ENCODE peak calls at places on chromosomes 7 and 10, in six cellular contexts. Z, G, C, K, P and F are unnamed samples.

GRCh38 chr10:45373783-45374450 is at the start of gene ALOX5:
- DNase-seq in Z (no peak), G (no peak), C (no peak), K (peak; percentile 51), P (peak; percentile 73), F (peak; percentile 86)

GRCh38 chr10:73576890-73577591 is 14.1 kb downstream of the USP54 start:
- DNase-seq in Z (no peak), G (no peak), C (no peak), K (no peak), P (no peak), F (no peak)

GRCh38 chr7:127803626-127804025 is 151.6 kb downstream of the SND1 start:
- DNase-seq in Z (no peak), G (no peak), C (peak; percentile 38), K (no peak), P (no peak), F (peak; percentile 46)

GRCh38 chr7:78161781-78162180 is 363.2 kb downstream of the PHTF2 start:
- DNase-seq in Z (no peak), G (no peak), C (no peak), K (no peak), P (no peak), F (no peak)

GRCh38 chr7:114567416-114567815 is 152.8 kb downstream of the FOXP2 start:
- DNase-seq in Z (no peak), G (no peak), C (no peak), K (no peak), P (no peak), F (no peak)

GRCh38 chr10:20481054-20481453 is 416.1 kb downstream of the NEBL start:
- DNase-seq in Z (no peak), G (no peak), C (no peak), K (no peak), P (no peak), F (no peak)

GRCh38 chr10:30355601-30356000 is 6.5 kb upstream of the MTPAP start:
- DNase-seq in Z (no peak), G (no peak), C (no peak), K (no peak), P (no peak), F (no peak)

GRCh38 chr7:154916381-154917213 is 86.3 kb downstream of the PAXIP1 start:
- DNase-seq in Z (no peak), G (no peak), C (no peak), K (no peak), P (no peak), F (no peak)

GRCh38 chr7:132180481-132180880 is 395.8 kb downstream of the PLXNA4 start:
- DNase-seq in Z (no peak), G (no peak), C (no peak), K (no peak), P (no peak), F (no peak)

GRCh38 chr10:119996944-119997343 is 104.4 kb downstream of the SEC23IP start:
- DNase-seq in Z (no peak), G (no peak), C (no peak), K (no peak), P (no peak), F (no peak)

GRCh38 chr10:79250259-79250658 is 97.0 kb upstream of the PPIF start:
- DNase-seq in Z (no peak), G (no peak), C (no peak), K (no peak), P (peak; percentile 57), F (no peak)

GRCh38 chr10:71697938-71698709 is 21.5 kb downstream of the C10orf105 start:
- DNase-seq in Z (no peak), G (no peak), C (no peak), K (no peak), P (no peak), F (peak; percentile 29)

GRCh38 chr7:151115121-151115835 is 29.0 kb downstream of the AGAP3 start:
- DNase-seq in Z (no peak), G (no peak), C (peak; percentile 28), K (no peak), P (no peak), F (peak; percentile 57)

GRCh38 chr7:143487566-143487965 is 9.9 kb downstream of the TAS2R41 start:
- DNase-seq in Z (no peak), G (peak; percentile 69), C (peak; percentile 62), K (peak; percentile 24), P (peak; percentile 53), F (no peak)

GRCh38 chr10:97546441-97547340 is 25.9 kb upstream of the ANKRD2 start:
- DNase-seq in Z (no peak), G (no peak), C (no peak), K (no peak), P (no peak), F (no peak)

GRCh38 chr10:93072225-93072712 is 1.4 kb upstream of the CYP26A1 start:
- DNase-seq in Z (no peak), G (no peak), C (no peak), K (no peak), P (no peak), F (no peak)

GRCh38 chr10:88897019-88897853 is 17.2 kb downstream of the STAMBPL1 start:
- DNase-seq in Z (no peak), G (no peak), C (no peak), K (no peak), P (no peak), F (peak; percentile 2)

GRCh38 chr10:47040681-47041080 is 129.5 kb downstream of the PTPN20 start:
- DNase-seq in Z (no peak), G (no peak), C (no peak), K (no peak), P (peak; percentile 7), F (no peak)

GRCh38 chr7:103947026-103947655 is 42.3 kb downstream of the RELN start:
- DNase-seq in Z (no peak), G (no peak), C (peak; percentile 31), K (no peak), P (no peak), F (no peak)

GRCh38 chr10:47088656-47089354 is 177.6 kb downstream of the PTPN20 start:
- DNase-seq in Z (no peak), G (no peak), C (no peak), K (no peak), P (no peak), F (no peak)

DNA sequence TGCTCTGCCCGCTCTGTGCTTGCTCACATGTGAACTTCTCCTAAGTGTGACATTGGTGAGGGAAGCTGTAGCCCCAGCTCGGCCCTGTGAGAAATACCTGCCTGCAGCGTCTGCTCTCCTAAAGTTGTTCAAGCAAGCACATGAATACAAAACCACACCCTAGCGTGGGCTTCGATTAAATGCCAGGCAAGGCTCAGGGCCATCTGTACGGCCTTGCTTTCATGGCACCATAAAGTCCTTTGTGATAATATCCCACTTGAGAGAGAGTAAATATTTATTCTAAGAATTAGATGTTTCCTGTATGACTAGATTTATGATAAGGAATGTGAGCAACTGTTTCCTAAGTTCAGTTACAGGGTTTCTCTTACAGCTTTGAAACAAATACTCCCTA is 262.8 kb upstream of the KLF14 start:
- DNase-seq in Z (no peak), G (no peak), C (peak; percentile 61), K (no peak), P (no peak), F (no peak)
- TF ChIP-seq POLR2A in Z (no peak), G (no peak), C (no peak), K (peak; percentile 6), P (no peak), F (no peak)

DNA sequence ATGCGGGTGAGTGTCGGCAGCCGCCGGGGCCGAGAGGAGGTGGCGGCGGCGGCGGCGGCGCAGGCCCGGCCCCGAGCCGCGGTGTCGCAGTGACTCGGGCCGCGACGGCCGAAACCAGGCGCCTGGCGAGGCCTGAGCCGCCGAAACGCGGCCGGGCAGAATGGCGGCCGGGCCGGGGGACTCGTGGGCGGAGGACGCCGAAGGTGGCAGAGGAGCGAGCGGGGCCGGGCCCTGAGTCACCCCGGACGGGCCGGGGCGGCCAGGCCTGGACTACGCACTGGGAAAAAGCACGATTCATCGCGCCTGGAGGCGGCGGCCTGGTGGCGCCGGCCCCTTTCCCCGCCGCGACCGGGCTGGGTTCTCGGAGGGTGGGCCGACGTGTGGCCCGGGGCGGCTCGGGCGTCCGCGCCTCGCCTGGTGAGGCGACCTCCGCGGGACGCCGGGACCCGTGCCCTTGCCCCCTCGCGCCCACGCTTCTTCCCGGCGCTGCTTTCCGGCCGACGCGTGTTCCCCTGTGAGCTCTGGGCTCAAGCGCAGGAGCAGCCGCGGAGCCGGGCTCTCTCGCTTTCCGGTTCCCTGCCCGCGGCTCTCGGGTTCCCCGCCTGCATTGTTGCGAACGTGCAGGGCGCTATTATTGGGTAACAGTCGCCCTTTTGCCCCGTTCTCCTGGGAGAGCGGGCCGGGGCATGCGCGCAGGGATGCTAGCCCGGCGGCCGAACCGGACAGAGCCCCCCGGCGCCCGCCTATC is 495 bp downstream of the CUL1 start:
- DNase-seq in Z (peak; percentile 44), G (peak; percentile 33), C (peak; percentile 45), K (peak; percentile 38), P (peak; percentile 66), F (peak; percentile 89)
- TF ChIP-seq POLR2A in Z (no peak), G (peak; percentile 32), C (no peak), K (peak; percentile 47), P (no peak), F (peak; percentile 57)

DNA sequence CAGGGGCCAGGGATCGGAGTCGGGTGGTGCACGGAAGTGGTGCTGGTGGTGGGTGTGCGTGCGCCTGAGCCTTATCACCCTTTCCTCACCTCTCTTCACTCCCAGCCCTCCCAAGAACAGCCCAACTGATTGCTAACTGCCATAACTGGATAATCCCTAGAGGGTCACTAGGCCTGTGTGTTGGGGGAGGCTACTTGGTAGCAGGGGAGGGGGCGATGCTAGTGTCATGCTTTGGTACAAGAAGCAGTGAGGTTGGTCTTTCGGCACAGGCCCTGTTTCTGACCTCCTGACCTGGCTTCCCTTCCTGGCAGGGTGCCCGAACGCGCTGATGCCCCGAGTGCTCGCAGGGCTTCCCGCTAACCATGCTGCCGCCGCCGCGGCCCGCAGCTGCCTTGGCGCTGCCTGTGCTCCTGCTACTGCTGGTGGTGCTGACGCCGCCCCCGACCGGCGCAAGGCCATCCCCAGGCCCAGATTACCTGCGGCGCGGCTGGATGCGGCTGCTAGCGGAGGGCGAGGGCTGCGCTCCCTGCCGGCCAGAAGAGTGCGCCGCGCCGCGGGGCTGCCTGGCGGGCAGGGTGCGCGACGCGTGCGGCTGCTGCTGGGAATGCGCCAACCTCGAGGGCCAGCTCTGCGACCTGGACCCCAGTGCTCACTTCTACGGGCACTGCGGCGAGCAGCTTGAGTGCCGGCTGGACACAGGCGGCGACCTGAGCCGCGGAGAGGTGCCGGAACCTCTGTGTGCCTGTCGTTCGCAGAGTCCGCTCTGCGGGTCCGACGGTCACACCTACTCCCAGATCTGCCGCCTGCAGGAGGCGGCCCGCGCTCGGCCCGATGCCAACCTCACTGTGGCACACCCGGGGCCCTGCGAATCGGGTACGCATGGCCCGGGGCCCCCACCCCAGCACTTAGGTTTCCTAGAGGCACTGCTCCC is 707 bp downstream of the KAZALD1 start:
- DNase-seq in Z (no peak), G (peak; percentile 28), C (peak; percentile 43), K (peak; percentile 35), P (peak; percentile 49), F (peak; percentile 81)
- TF ChIP-seq POLR2A in Z (no peak), G (no peak), C (no peak), K (peak; percentile 31), P (peak; percentile 17), F (peak; percentile 64)

GRCh38 chr7:107171496-107171895 is 2.7 kb downstream of the HBP1 start:
- DNase-seq in Z (no peak), G (no peak), C (no peak), K (no peak), P (no peak), F (no peak)

GRCh38 chr7:107167483-107168232 is 1.1 kb upstream of the HBP1 start:
- DNase-seq in Z (peak; percentile 43), G (peak; percentile 68), C (peak; percentile 90), K (peak; percentile 81), P (no peak), F (peak; percentile 88)

GRCh38 chr7:107168233-107169119 is at the start of gene HBP1:
- DNase-seq in Z (peak; percentile 78), G (peak; percentile 100), C (peak; percentile 100), K (peak; percentile 100), P (peak; percentile 99), F (peak; percentile 100)

GRCh38 chr7:107170051-107170661 is 1.4 kb downstream of the HBP1 start:
- DNase-seq in Z (no peak), G (no peak), C (no peak), K (no peak), P (no peak), F (peak; percentile 62)

GRCh38 chr7:107169120-107170050 is 582 bp downstream of the HBP1 start:
- DNase-seq in Z (peak; percentile 84), G (peak; percentile 98), C (peak; percentile 96), K (peak; percentile 98), P (peak; percentile 98), F (peak; percentile 97)
- TF ChIP-seq POLR2A in Z (no peak), G (peak; percentile 88), C (peak; percentile 71), K (peak; percentile 69), P (peak; percentile 49), F (peak; percentile 73)